ENCODE peak calls at places on chromosomes 11 and 22, in ten cellular contexts. C, F, R, P, N, S, B, K, M and W are unnamed samples.

GRCh38 chr22:27885977-27886842 is 32.8 kb downstream of the PITPNB start:
- DNase-seq in C (no peak), F (no peak), R (peak), P (no peak), N (peak), S (peak), B (peak), K (peak), M (no peak), W (peak)

GRCh38 chr11:17578958-17579357 is 31.9 kb downstream of the OTOG start:
- DNase-seq in C (no peak), F (no peak), R (no peak), P (peak), N (no peak), S (no peak), B (no peak), K (no peak), M (peak), W (no peak)

GRCh38 chr11:103484545-103484944 is 375.3 kb downstream of the DYNC2H1 start:
- DNase-seq in C (no peak), F (no peak), R (no peak), P (no peak), N (no peak), S (peak), B (no peak), K (no peak), M (no peak), W (no peak)

GRCh38 chr22:43273902-43274484 is 69.2 kb downstream of the SCUBE1 start:
- DNase-seq in C (no peak), F (no peak), R (peak), P (no peak), N (peak), S (peak), B (peak), K (peak), M (no peak), W (no peak)

GRCh38 chr22:29994941-29995340 is 85.3 kb upstream of the HORMAD2 start:
- DNase-seq in C (no peak), F (no peak), R (no peak), P (no peak), N (no peak), S (no peak), B (no peak), K (peak), M (no peak), W (no peak)

GRCh38 chr11:34812905-34813576 is 103.1 kb downstream of the APIP start:
- DNase-seq in C (no peak), F (no peak), R (no peak), P (no peak), N (no peak), S (no peak), B (no peak), K (no peak), M (no peak), W (no peak)

GRCh38 chr11:116366980-116367640 is 405.7 kb downstream of the BUD13 start:
- DNase-seq in C (no peak), F (no peak), R (peak), P (no peak), N (no peak), S (peak), B (no peak), K (no peak), M (no peak), W (no peak)

GRCh38 chr11:628056-628455 is 1.1 kb upstream of the SCT start:
- DNase-seq in C (peak), F (peak), R (no peak), P (no peak), N (no peak), S (no peak), B (no peak), K (no peak), M (no peak), W (no peak)

GRCh38 chr11:1131033-1131911 is 26.5 kb upstream of the MUC5AC start:
- DNase-seq in C (peak), F (no peak), R (peak), P (no peak), N (no peak), S (peak), B (no peak), K (no peak), M (no peak), W (no peak)

GRCh38 chr11:32809313-32809712 is 14.9 kb upstream of the CCDC73 start:
- DNase-seq in C (no peak), F (peak), R (peak), P (peak), N (peak), S (peak), B (peak), K (peak), M (no peak), W (peak)
- TF ChIP-seq CTCF in C (peak), F (peak), R (peak), P (peak), N (peak), S (peak), B (peak), K (peak), M (peak), W (peak)

GRCh38 chr22:31945478-31945815 is 1.1 kb downstream of the YWHAH start:
- DNase-seq in C (no peak), F (no peak), R (no peak), P (no peak), N (no peak), S (no peak), B (no peak), K (no peak), M (no peak), W (no peak)

GRCh38 chr22:31945971-31946680 is 1.8 kb downstream of the YWHAH start:
- DNase-seq in C (no peak), F (no peak), R (no peak), P (no peak), N (no peak), S (no peak), B (peak), K (peak), M (no peak), W (no peak)

GRCh38 chr22:31943206-31943975 is 944 bp upstream of the YWHAH start:
- DNase-seq in C (no peak), F (no peak), R (no peak), P (no peak), N (no peak), S (no peak), B (no peak), K (no peak), M (no peak), W (no peak)

GRCh38 chr22:31943976-31944699 is at the start of gene YWHAH:
- DNase-seq in C (peak), F (peak), R (peak), P (peak), N (peak), S (peak), B (peak), K (peak), M (peak), W (peak)

GRCh38 chr22:31944700-31945477 is 554 bp downstream of the YWHAH start:
- DNase-seq in C (peak), F (peak), R (peak), P (peak), N (no peak), S (peak), B (peak), K (no peak), M (no peak), W (no peak)
- TF ChIP-seq CTCF in C (no peak), F (no peak), R (no peak), P (no peak), N (no peak), S (no peak), B (no peak), K (no peak), M (no peak), W (peak)

GRCh38 chr22:44645083-44645482 is 56.9 kb upstream of the PRR5 start:
- DNase-seq in C (no peak), F (no peak), R (no peak), P (no peak), N (no peak), S (no peak), B (no peak), K (peak), M (no peak), W (no peak)

GRCh38 chr22:44645531-44645930 is 56.5 kb upstream of the PRR5 start:
- DNase-seq in C (no peak), F (no peak), R (no peak), P (no peak), N (no peak), S (no peak), B (no peak), K (no peak), M (no peak), W (no peak)

GRCh38 chr22:44647141-44647540 is 54.9 kb upstream of the PRR5 start:
- DNase-seq in C (no peak), F (no peak), R (no peak), P (no peak), N (no peak), S (no peak), B (no peak), K (no peak), M (no peak), W (no peak)

GRCh38 chr22:44646141-44646540 is 55.9 kb upstream of the PRR5 start:
- DNase-seq in C (no peak), F (no peak), R (no peak), P (no peak), N (no peak), S (no peak), B (no peak), K (no peak), M (no peak), W (no peak)

GRCh38 chr22:44646668-44647067 is 55.3 kb upstream of the PRR5 start:
- DNase-seq in C (no peak), F (no peak), R (no peak), P (no peak), N (no peak), S (no peak), B (no peak), K (no peak), M (no peak), W (no peak)
- TF ChIP-seq CTCF in C (no peak), F (no peak), R (no peak), P (no peak), N (no peak), S (no peak), B (no peak), K (no peak), M (no peak), W (no peak)

GRCh38 chr11:75867778-75868374 is 52.9 kb downstream of the UVRAG start:
- DNase-seq in C (no peak), F (no peak), R (peak), P (no peak), N (peak), S (peak), B (peak), K (peak), M (no peak), W (no peak)
- TF ChIP-seq CTCF in C (peak), F (peak), R (peak), P (peak), N (peak), S (peak), B (peak), K (peak), M (peak), W (peak)

GRCh38 chr22:24588756-24589481 is 4.0 kb downstream of the LRRC75B start:
- DNase-seq in C (no peak), F (no peak), R (no peak), P (no peak), N (no peak), S (no peak), B (no peak), K (no peak), M (no peak), W (no peak)
- TF ChIP-seq CTCF in C (no peak), F (no peak), R (no peak), P (no peak), N (no peak), S (no peak), B (no peak), K (no peak), M (no peak), W (no peak)